ENCODE peak calls at places on chromosome 20, in six cellular contexts. F is Panc1, Q is brain microvascular endothelial cell, Y is suprapubic skin, Z is ovary, R is left ventricle myocardium inferior. N is an unnamed sample.

GRCh38 chr20:2814587-2815051 is at the start of gene C20orf141:
- DNase-seq in F (peak), Z (peak), Y (no peak), R (no peak), Q (peak), N (peak)

GRCh38 chr20:24783631-24784492 is 165.2 kb upstream of the CST7 start:
- DNase-seq in Q (no peak), Y (peak), R (no peak), Z (no peak), F (no peak), N (no peak)

GRCh38 chr20:33291830-33292355 is 8.9 kb downstream of the BPIFB1 start:
- DNase-seq in Q (peak), Z (no peak), Y (no peak), R (no peak), F (peak), N (no peak)

GRCh38 chr20:34954905-34955231 is 738 bp downstream of the GSS start:
- DNase-seq in Q (peak), F (no peak), R (no peak), Y (no peak), Z (no peak), N (peak)

GRCh38 chr20:53736122-53736756 is 142.6 kb upstream of the ZNF217 start:
- DNase-seq in R (no peak), Y (no peak), Q (no peak), F (no peak), Z (no peak), N (no peak)

GRCh38 chr20:3798908-3799248 is 2.8 kb downstream of the CDC25B start:
- DNase-seq in R (no peak), Q (no peak), Y (peak), Z (no peak), F (no peak), N (no peak)

GRCh38 chr20:37686762-37687477 is 6.9 kb upstream of the CTNNBL1 start:
- DNase-seq in F (no peak), Q (peak), Z (no peak), R (no peak), Y (no peak), N (no peak)

GRCh38 chr20:41155267-41155666 is 17.9 kb downstream of the PLCG1 start:
- DNase-seq in Z (no peak), Y (no peak), Q (no peak), F (no peak), R (no peak), N (no peak)

DNA sequence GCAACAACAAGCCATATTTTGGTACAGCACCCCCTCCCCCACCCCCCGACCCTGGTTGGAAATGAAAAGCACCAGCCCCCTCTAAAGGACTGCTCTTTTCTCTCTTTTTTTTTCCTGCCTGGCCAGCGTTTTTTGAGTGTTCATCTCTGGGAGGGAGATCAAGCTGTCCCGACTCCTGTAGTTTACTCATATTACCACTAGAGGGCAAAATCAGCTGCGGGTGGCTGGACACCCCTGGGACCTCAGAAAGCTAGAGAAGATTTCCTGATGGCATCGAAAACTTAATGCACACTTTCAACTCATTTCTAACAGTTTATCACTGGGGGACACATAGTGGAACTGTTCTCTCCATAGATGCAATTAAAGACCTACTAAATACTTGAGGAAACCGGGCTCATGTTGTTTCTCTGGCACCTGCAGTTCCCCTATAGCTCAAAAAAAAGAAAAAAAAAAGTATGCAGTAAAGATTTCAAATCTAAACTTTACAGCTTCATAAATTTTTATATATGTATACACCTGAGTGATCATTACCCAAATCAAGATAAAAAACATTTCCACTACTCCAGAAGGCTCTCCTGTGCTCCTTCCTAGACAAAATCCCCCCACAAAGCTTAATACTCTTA is 24.4 kb downstream of the CNBD2 start:
- DNase-seq in R (no peak), F (no peak), Y (no peak), Z (peak), Q (peak), N (peak)
- TF ChIP-seq CTCF in R (peak), F (peak), Y (peak), Z (peak), Q (peak), N (peak)

DNA sequence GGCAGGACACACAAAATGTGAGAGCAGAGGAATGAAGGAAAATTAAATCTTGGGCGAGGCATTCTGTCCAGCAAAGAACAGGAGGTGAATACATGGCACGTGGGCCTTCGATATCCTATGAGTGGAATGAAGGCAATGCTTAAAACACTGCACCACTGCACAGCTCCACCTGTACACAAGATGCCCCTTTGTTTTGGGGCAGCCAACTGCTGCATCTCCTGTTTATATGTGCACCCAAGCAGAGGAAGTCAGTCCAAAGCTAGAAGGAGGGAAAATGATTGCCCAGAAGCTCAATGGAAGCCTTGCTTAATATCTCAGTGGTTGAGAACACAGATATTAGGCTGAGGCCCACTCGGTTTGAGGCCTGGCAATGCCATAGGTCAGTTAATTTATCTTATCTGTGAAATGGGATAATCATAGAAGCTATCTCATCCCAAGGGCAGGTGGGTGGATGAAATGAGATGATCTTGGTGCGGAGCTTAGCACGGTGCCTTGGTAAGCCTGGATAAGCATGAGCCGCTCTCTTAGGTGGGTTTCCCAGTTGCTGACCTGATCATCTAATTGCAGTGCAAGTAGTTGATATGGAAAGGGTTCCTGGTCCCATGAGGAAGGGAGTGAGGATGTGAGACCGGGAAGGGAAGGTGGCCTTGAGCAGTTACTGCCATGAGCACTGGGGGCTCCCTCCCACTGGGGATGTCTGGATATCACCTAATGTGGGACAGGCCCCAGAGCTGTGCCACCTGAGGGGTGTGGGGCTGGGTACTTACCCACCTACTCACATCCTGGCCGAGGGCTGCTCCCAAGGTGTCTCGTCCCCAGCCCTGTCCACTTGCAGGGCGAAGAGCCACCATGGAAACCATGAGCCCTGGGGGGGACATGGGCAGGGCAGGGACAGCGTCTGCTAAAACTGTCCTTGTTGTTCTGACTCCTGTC is 9.9 kb downstream of the BANF2 start:
- DNase-seq in F (no peak), Y (no peak), Q (no peak), R (no peak), Z (no peak), N (no peak)
- TF ChIP-seq CTCF in F (no peak), Y (no peak), Q (no peak), R (no peak), Z (no peak), N (no peak)

DNA sequence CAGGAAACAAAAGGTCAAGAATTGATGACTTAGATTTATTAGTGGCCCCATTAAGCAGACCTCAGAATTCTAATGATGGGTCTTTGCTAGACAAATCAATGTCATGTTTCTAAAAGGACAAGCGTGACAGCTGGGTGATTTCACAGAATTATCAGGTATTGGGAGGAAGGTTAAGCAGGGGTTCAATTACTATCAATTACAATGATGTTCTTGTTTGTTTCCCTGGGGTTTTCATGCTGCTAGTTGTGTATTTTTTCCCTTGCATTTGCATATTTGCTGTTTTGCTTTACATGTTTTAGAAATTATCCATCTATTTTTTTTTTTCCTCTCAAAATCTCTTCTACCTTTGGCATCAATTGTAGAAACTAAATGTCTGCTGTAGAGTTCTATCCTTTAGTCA is 27.9 kb downstream of the GNAS start:
- DNase-seq in R (no peak), Q (no peak), Z (no peak), Y (no peak), F (no peak), N (no peak)
- TF ChIP-seq CTCF in R (no peak), Q (no peak), Z (no peak), Y (no peak), F (no peak), N (no peak)

GRCh38 chr20:6819599-6819998 is 52.1 kb downstream of the BMP2 start:
- DNase-seq in Z (no peak), R (no peak), Q (no peak), F (no peak), Y (no peak), N (no peak)
- TF ChIP-seq CTCF in Z (no peak), R (no peak), Q (peak), F (no peak), Y (no peak), N (no peak)

DNA sequence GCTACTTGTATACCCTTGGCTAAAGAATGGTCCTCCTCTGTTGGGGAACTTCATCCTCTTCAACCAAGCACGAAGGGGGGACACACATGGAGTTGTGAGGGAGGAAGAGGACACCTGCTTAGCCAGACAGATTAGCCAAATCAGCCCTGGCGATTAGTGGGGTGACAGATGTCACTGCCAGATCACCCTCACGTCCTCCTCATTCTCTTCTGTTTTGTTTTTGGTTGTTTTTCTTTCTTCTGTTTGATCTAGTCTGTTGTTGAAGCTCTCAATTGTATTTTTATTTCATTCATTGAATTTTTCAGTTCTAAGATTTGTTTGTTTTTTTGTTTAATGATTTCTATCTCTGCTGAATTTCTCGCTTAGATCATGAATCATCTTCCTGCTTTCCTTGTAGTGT is 27.5 kb upstream of the NKX2-4 start:
- DNase-seq in F (no peak), Y (no peak), Z (no peak), Q (no peak), R (no peak), N (no peak)
- TF ChIP-seq CTCF in F (no peak), Y (no peak), Z (no peak), Q (no peak), R (no peak), N (no peak)

DNA sequence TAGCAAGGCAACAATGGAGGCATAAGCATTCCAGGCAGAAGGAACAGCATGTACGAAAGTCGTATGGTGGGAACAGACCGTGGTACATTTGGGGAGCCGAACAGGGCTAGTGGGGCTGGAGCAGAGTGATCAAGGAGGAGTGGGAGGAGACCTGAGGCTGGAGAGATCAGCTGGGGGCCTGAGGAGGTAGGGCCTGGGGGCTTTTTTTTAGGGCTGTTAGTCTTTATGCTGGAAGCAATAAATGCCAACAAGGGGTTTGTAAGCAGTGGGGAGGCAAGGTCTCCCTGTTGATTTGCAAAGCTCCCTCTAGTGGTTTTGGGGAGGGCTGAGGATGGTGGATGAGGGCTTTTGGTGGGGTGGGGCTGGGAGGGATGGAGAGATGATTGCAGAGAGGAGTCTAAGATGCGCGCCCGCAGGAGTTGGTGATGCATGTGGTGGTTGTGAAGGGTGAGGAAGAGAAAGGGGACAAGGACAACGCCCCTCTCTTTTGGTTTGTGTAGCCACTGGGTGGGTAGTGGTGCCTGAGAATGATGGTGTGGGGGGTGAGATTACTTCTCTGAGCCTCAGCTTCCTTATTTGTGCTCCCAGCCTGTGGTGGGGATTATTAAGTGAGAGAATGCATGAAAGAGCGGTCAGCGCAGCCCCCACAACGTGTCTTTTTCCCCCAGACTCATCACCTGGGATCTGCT is 74.1 kb upstream of the TOX2 start:
- DNase-seq in Z (no peak), Y (no peak), Q (no peak), F (no peak), R (no peak), N (no peak)
- TF ChIP-seq CTCF in Z (no peak), Y (no peak), Q (peak), F (peak), R (peak), N (no peak)

GRCh38 chr20:60228255-60228654 is 270.0 kb downstream of the CDH26 start:
- DNase-seq in Z (no peak), F (no peak), R (no peak), Q (no peak), Y (no peak), N (no peak)

GRCh38 chr20:60221593-60221992 is 263.4 kb downstream of the CDH26 start:
- DNase-seq in R (no peak), Z (no peak), F (no peak), Q (no peak), Y (no peak), N (no peak)

GRCh38 chr20:60222497-60222896 is 264.3 kb downstream of the CDH26 start:
- DNase-seq in Y (no peak), Q (no peak), Z (no peak), R (no peak), F (no peak), N (no peak)

GRCh38 chr20:60223174-60223573 is 265.0 kb downstream of the CDH26 start:
- DNase-seq in R (no peak), F (no peak), Y (no peak), Q (no peak), Z (no peak), N (no peak)

GRCh38 chr20:60224914-60225313 is 266.7 kb downstream of the CDH26 start:
- DNase-seq in F (no peak), Y (no peak), Q (no peak), Z (no peak), R (no peak), N (no peak)
- TF ChIP-seq CTCF in F (peak), Y (no peak), Q (peak), Z (no peak), R (peak), N (no peak)

DNA sequence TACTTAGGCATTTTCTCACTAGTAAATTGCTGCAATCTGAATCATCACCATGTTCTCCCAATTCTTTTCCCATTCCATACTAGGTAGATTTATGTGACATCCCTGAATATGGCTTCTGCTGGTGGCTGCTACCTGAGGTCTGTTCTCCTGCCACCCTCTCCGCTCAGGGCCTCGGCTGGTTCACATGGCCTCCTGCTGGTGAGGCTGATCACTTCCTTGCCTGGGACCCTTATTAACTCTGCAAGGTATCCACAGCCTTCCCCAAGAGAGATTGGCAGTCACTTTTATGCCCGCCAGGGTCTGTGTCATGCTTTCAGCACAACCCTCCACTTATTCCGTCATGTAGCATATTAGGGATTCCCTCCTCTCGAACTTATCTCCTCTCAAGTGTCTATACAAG is 424.5 kb upstream of the FLRT3 start:
- DNase-seq in R (no peak), Z (no peak), F (no peak), Y (no peak), Q (no peak), N (no peak)
- TF ChIP-seq CTCF in R (no peak), Z (no peak), F (no peak), Y (no peak), Q (no peak), N (no peak)